ENCODE peak calls at places on chromosome 6, in six cellular contexts. One of them, this sample, is unnamed.

GRCh38 chr6:56484669-56485068 is 158.0 kb downstream of the DST start:
- DNase-seq in mucosa of descending colon: no peak
- DNase-seq in posterior vena cava: no peak
- DNase-seq in GM19239: no peak
- DNase-seq in NCI-H1092 treated with DMSO at 0.1 percent for 48 hours: no peak
- DNase-seq in astrocyte of the cerebellum: no peak
- DNase-seq in this sample: no peak

GRCh38 chr6:33294086-33294823 is 4.5 kb downstream of the RGL2 start:
- DNase-seq in astrocyte of the cerebellum: no peak
- DNase-seq in mucosa of descending colon: no peak
- DNase-seq in posterior vena cava: peak
- DNase-seq in GM19239: no peak
- DNase-seq in NCI-H1092 treated with DMSO at 0.1 percent for 48 hours: no peak
- DNase-seq in this sample: no peak

GRCh38 chr6:12415980-12416598 is 125.9 kb downstream of the EDN1 start:
- DNase-seq in mucosa of descending colon: no peak
- DNase-seq in posterior vena cava: no peak
- DNase-seq in astrocyte of the cerebellum: no peak
- DNase-seq in NCI-H1092 treated with DMSO at 0.1 percent for 48 hours: no peak
- DNase-seq in GM19239: no peak
- DNase-seq in this sample: no peak

GRCh38 chr6:141561154-141561553 is 571.6 kb upstream of the GJE1 start:
- DNase-seq in astrocyte of the cerebellum: no peak
- DNase-seq in posterior vena cava: no peak
- DNase-seq in NCI-H1092 treated with DMSO at 0.1 percent for 48 hours: peak
- DNase-seq in GM19239: no peak
- DNase-seq in mucosa of descending colon: no peak
- DNase-seq in this sample: no peak

GRCh38 chr6:49892280-49892679 is 25.9 kb upstream of the CRISP1 start:
- DNase-seq in astrocyte of the cerebellum: no peak
- DNase-seq in mucosa of descending colon: no peak
- DNase-seq in posterior vena cava: no peak
- DNase-seq in GM19239: no peak
- DNase-seq in NCI-H1092 treated with DMSO at 0.1 percent for 48 hours: no peak
- DNase-seq in this sample: no peak

GRCh38 chr6:44071670-44072451 is 55.4 kb downstream of the MRPL14 start:
- DNase-seq in mucosa of descending colon: no peak
- DNase-seq in NCI-H1092 treated with DMSO at 0.1 percent for 48 hours: no peak
- DNase-seq in posterior vena cava: no peak
- DNase-seq in astrocyte of the cerebellum: peak
- DNase-seq in GM19239: no peak
- DNase-seq in this sample: no peak

GRCh38 chr6:93388070-93388469 is 31.3 kb downstream of the EPHA7 start:
- DNase-seq in mucosa of descending colon: no peak
- DNase-seq in astrocyte of the cerebellum: no peak
- DNase-seq in NCI-H1092 treated with DMSO at 0.1 percent for 48 hours: no peak
- DNase-seq in GM19239: no peak
- DNase-seq in posterior vena cava: no peak
- DNase-seq in this sample: no peak

GRCh38 chr6:37074053-37074827 is 68.8 kb downstream of the FGD2 start:
- DNase-seq in posterior vena cava: peak
- DNase-seq in GM19239: no peak
- DNase-seq in mucosa of descending colon: no peak
- DNase-seq in astrocyte of the cerebellum: no peak
- DNase-seq in NCI-H1092 treated with DMSO at 0.1 percent for 48 hours: no peak
- DNase-seq in this sample: peak

GRCh38 chr6:112372213-112372806 is 25.2 kb downstream of the RFPL4B start:
- DNase-seq in posterior vena cava: no peak
- DNase-seq in mucosa of descending colon: no peak
- DNase-seq in astrocyte of the cerebellum: peak
- DNase-seq in GM19239: no peak
- DNase-seq in NCI-H1092 treated with DMSO at 0.1 percent for 48 hours: peak
- DNase-seq in this sample: peak

GRCh38 chr6:164130151-164130550 is 715.6 kb downstream of the QKI start:
- DNase-seq in astrocyte of the cerebellum: no peak
- DNase-seq in posterior vena cava: no peak
- DNase-seq in NCI-H1092 treated with DMSO at 0.1 percent for 48 hours: peak
- DNase-seq in GM19239: no peak
- DNase-seq in mucosa of descending colon: no peak
- DNase-seq in this sample: peak

GRCh38 chr6:74356385-74356784 is 660.4 kb downstream of the CD109 start:
- DNase-seq in mucosa of descending colon: no peak
- DNase-seq in posterior vena cava: no peak
- DNase-seq in NCI-H1092 treated with DMSO at 0.1 percent for 48 hours: no peak
- DNase-seq in GM19239: no peak
- DNase-seq in astrocyte of the cerebellum: no peak
- DNase-seq in this sample: no peak

GRCh38 chr6:79631800-79632172 is 657 bp downstream of the SH3BGRL2 start:
- DNase-seq in NCI-H1092 treated with DMSO at 0.1 percent for 48 hours: peak
- DNase-seq in GM19239: no peak
- DNase-seq in astrocyte of the cerebellum: no peak
- DNase-seq in posterior vena cava: no peak
- DNase-seq in mucosa of descending colon: no peak
- DNase-seq in this sample: no peak

GRCh38 chr6:90146914-90147668 is 149.6 kb downstream of the BACH2 start:
- DNase-seq in mucosa of descending colon: no peak
- DNase-seq in GM19239: no peak
- DNase-seq in NCI-H1092 treated with DMSO at 0.1 percent for 48 hours: no peak
- DNase-seq in astrocyte of the cerebellum: no peak
- DNase-seq in posterior vena cava: no peak
- DNase-seq in this sample: no peak

GRCh38 chr6:15825332-15825930 is 162.6 kb upstream of the DTNBP1 start:
- DNase-seq in posterior vena cava: no peak
- DNase-seq in astrocyte of the cerebellum: no peak
- DNase-seq in mucosa of descending colon: no peak
- DNase-seq in GM19239: no peak
- DNase-seq in NCI-H1092 treated with DMSO at 0.1 percent for 48 hours: no peak
- DNase-seq in this sample: peak

GRCh38 chr6:141467881-141468280 is 664.8 kb upstream of the GJE1 start:
- DNase-seq in posterior vena cava: no peak
- DNase-seq in GM19239: no peak
- DNase-seq in NCI-H1092 treated with DMSO at 0.1 percent for 48 hours: no peak
- DNase-seq in mucosa of descending colon: no peak
- DNase-seq in astrocyte of the cerebellum: peak
- DNase-seq in this sample: no peak

GRCh38 chr6:40195751-40196518 is 261.7 kb upstream of the MOCS1 start:
- DNase-seq in posterior vena cava: no peak
- DNase-seq in astrocyte of the cerebellum: no peak
- DNase-seq in NCI-H1092 treated with DMSO at 0.1 percent for 48 hours: no peak
- DNase-seq in mucosa of descending colon: no peak
- DNase-seq in GM19239: no peak
- DNase-seq in this sample: no peak

GRCh38 chr6:39377530-39377929 is 55.0 kb upstream of the KCNK16 start:
- DNase-seq in astrocyte of the cerebellum: peak
- DNase-seq in GM19239: peak
- DNase-seq in posterior vena cava: no peak
- DNase-seq in NCI-H1092 treated with DMSO at 0.1 percent for 48 hours: peak
- DNase-seq in mucosa of descending colon: peak
- DNase-seq in this sample: peak

GRCh38 chr6:169556758-169557505 is 144.9 kb downstream of the WDR27 start:
- DNase-seq in posterior vena cava: no peak
- DNase-seq in GM19239: peak
- DNase-seq in mucosa of descending colon: no peak
- DNase-seq in NCI-H1092 treated with DMSO at 0.1 percent for 48 hours: no peak
- DNase-seq in astrocyte of the cerebellum: no peak
- DNase-seq in this sample: no peak

GRCh38 chr6:74068945-74069570 is 373.1 kb downstream of the CD109 start:
- DNase-seq in GM19239: no peak
- DNase-seq in astrocyte of the cerebellum: no peak
- DNase-seq in posterior vena cava: no peak
- DNase-seq in NCI-H1092 treated with DMSO at 0.1 percent for 48 hours: no peak
- DNase-seq in mucosa of descending colon: no peak
- DNase-seq in this sample: peak

GRCh38 chr6:16217156-16217721 is 21.1 kb upstream of the GMPR start:
- DNase-seq in mucosa of descending colon: no peak
- DNase-seq in GM19239: no peak
- DNase-seq in NCI-H1092 treated with DMSO at 0.1 percent for 48 hours: no peak
- DNase-seq in posterior vena cava: no peak
- DNase-seq in astrocyte of the cerebellum: no peak
- DNase-seq in this sample: no peak

GRCh38 chr6:27605401-27606342 is 132.8 kb upstream of the ZNF184 start:
- DNase-seq in posterior vena cava: no peak
- DNase-seq in astrocyte of the cerebellum: peak
- DNase-seq in NCI-H1092 treated with DMSO at 0.1 percent for 48 hours: no peak
- DNase-seq in mucosa of descending colon: no peak
- DNase-seq in GM19239: no peak
- DNase-seq in this sample: peak

GRCh38 chr6:28413681-28414080 is 14.1 kb upstream of the ZSCAN12 start:
- DNase-seq in GM19239: no peak
- DNase-seq in astrocyte of the cerebellum: no peak
- DNase-seq in posterior vena cava: no peak
- DNase-seq in NCI-H1092 treated with DMSO at 0.1 percent for 48 hours: no peak
- DNase-seq in mucosa of descending colon: no peak
- DNase-seq in this sample: no peak

GRCh38 chr6:1110164-1110563 is 201.7 kb upstream of the FOXQ1 start:
- DNase-seq in NCI-H1092 treated with DMSO at 0.1 percent for 48 hours: no peak
- DNase-seq in posterior vena cava: no peak
- DNase-seq in astrocyte of the cerebellum: no peak
- DNase-seq in mucosa of descending colon: no peak
- DNase-seq in GM19239: no peak
- DNase-seq in this sample: peak

GRCh38 chr6:102387351-102388033 is 994.0 kb downstream of the GRIK2 start:
- DNase-seq in GM19239: no peak
- DNase-seq in posterior vena cava: no peak
- DNase-seq in NCI-H1092 treated with DMSO at 0.1 percent for 48 hours: no peak
- DNase-seq in mucosa of descending colon: no peak
- DNase-seq in astrocyte of the cerebellum: peak
- DNase-seq in this sample: no peak

GRCh38 chr6:121504227-121504626 is 68.8 kb downstream of the GJA1 start:
- DNase-seq in mucosa of descending colon: no peak
- DNase-seq in posterior vena cava: no peak
- DNase-seq in astrocyte of the cerebellum: no peak
- DNase-seq in NCI-H1092 treated with DMSO at 0.1 percent for 48 hours: no peak
- DNase-seq in GM19239: no peak
- DNase-seq in this sample: no peak

GRCh38 chr6:150250826-150251225 is 108.0 kb downstream of the PPP1R14C start:
- DNase-seq in mucosa of descending colon: no peak
- DNase-seq in GM19239: no peak
- DNase-seq in astrocyte of the cerebellum: peak
- DNase-seq in NCI-H1092 treated with DMSO at 0.1 percent for 48 hours: no peak
- DNase-seq in posterior vena cava: no peak
- DNase-seq in this sample: no peak

GRCh38 chr6:131949909-131950766 is 1.0 kb downstream of the CCN2 start:
- DNase-seq in posterior vena cava: peak
- DNase-seq in GM19239: no peak
- DNase-seq in NCI-H1092 treated with DMSO at 0.1 percent for 48 hours: peak
- DNase-seq in mucosa of descending colon: peak
- DNase-seq in astrocyte of the cerebellum: peak
- DNase-seq in this sample: peak

GRCh38 chr6:113464959-113465358 is 392.2 kb upstream of the MARCKS start:
- DNase-seq in GM19239: no peak
- DNase-seq in mucosa of descending colon: no peak
- DNase-seq in posterior vena cava: no peak
- DNase-seq in NCI-H1092 treated with DMSO at 0.1 percent for 48 hours: no peak
- DNase-seq in astrocyte of the cerebellum: no peak
- DNase-seq in this sample: no peak

This sample was measured in NCI-H524.